ENCODE peak calls at places on chromosomes 5 and 9, in nine cellular contexts. One of them, this sample, is unnamed.

GRCh38 chr9:134851015-134851414 is 29.6 kb upstream of the FCN2 start:
- DNase-seq in transverse colon: no peak
- DNase-seq in mucosa of descending colon: no peak
- DNase-seq in lower lobe of right lung: no peak
- DNase-seq in GM20000: no peak
- DNase-seq in AG04450: no peak
- DNase-seq in Calu3: no peak
- DNase-seq in ovary: no peak
- DNase-seq in progenitor cell of endocrine pancreas: no peak
- DNase-seq in this sample: no peak

GRCh38 chr9:3768698-3769458 is 243.1 kb upstream of the RFX3 start:
- DNase-seq in AG04450: no peak
- DNase-seq in lower lobe of right lung: no peak
- DNase-seq in transverse colon: no peak
- DNase-seq in mucosa of descending colon: peak; percentile 3
- DNase-seq in Calu3: no peak
- DNase-seq in GM20000: no peak
- DNase-seq in progenitor cell of endocrine pancreas: no peak
- DNase-seq in ovary: no peak
- DNase-seq in this sample: no peak

GRCh38 chr5:179912386-179912785 is 4.7 kb upstream of the TBC1D9B start:
- DNase-seq in progenitor cell of endocrine pancreas: no peak
- DNase-seq in lower lobe of right lung: no peak
- DNase-seq in GM20000: no peak
- DNase-seq in Calu3: no peak
- DNase-seq in mucosa of descending colon: no peak
- DNase-seq in AG04450: no peak
- DNase-seq in ovary: no peak
- DNase-seq in transverse colon: no peak
- DNase-seq in this sample: peak; percentile 53

GRCh38 chr5:154740483-154740882 is 14.7 kb upstream of the LARP1 start:
- DNase-seq in lower lobe of right lung: no peak
- DNase-seq in ovary: peak; percentile 27
- DNase-seq in mucosa of descending colon: no peak
- DNase-seq in AG04450: peak; percentile 49
- DNase-seq in transverse colon: peak; percentile 32
- DNase-seq in GM20000: no peak
- DNase-seq in progenitor cell of endocrine pancreas: no peak
- DNase-seq in Calu3: no peak
- DNase-seq in this sample: peak; percentile 70

GRCh38 chr5:136926073-136926472 is 560.7 kb upstream of the TRPC7 start:
- DNase-seq in lower lobe of right lung: no peak
- DNase-seq in transverse colon: no peak
- DNase-seq in AG04450: no peak
- DNase-seq in GM20000: no peak
- DNase-seq in Calu3: no peak
- DNase-seq in mucosa of descending colon: no peak
- DNase-seq in progenitor cell of endocrine pancreas: no peak
- DNase-seq in ovary: no peak
- DNase-seq in this sample: no peak

GRCh38 chr5:115774684-115775083 is 41.8 kb downstream of the CDO1 start:
- DNase-seq in transverse colon: no peak
- DNase-seq in lower lobe of right lung: no peak
- DNase-seq in ovary: no peak
- DNase-seq in Calu3: no peak
- DNase-seq in AG04450: no peak
- DNase-seq in GM20000: no peak
- DNase-seq in progenitor cell of endocrine pancreas: no peak
- DNase-seq in mucosa of descending colon: no peak
- DNase-seq in this sample: no peak

GRCh38 chr5:111934511-111934910 is 177.5 kb upstream of the NREP start:
- DNase-seq in GM20000: no peak
- DNase-seq in progenitor cell of endocrine pancreas: no peak
- DNase-seq in transverse colon: no peak
- DNase-seq in lower lobe of right lung: no peak
- DNase-seq in Calu3: no peak
- DNase-seq in mucosa of descending colon: no peak
- DNase-seq in ovary: no peak
- DNase-seq in AG04450: no peak
- DNase-seq in this sample: no peak

GRCh38 chr9:15824310-15824709 is 271.5 kb downstream of the CCDC171 start:
- DNase-seq in lower lobe of right lung: no peak
- DNase-seq in AG04450: no peak
- DNase-seq in GM20000: no peak
- DNase-seq in transverse colon: no peak
- DNase-seq in mucosa of descending colon: no peak
- DNase-seq in ovary: no peak
- DNase-seq in Calu3: no peak
- DNase-seq in progenitor cell of endocrine pancreas: no peak
- DNase-seq in this sample: no peak

GRCh38 chr5:124692324-124692723 is 54.1 kb downstream of the ZNF608 start:
- DNase-seq in lower lobe of right lung: no peak
- DNase-seq in Calu3: no peak
- DNase-seq in mucosa of descending colon: no peak
- DNase-seq in AG04450: peak; percentile 78
- DNase-seq in GM20000: no peak
- DNase-seq in transverse colon: no peak
- DNase-seq in ovary: no peak
- DNase-seq in progenitor cell of endocrine pancreas: no peak
- DNase-seq in this sample: no peak

GRCh38 chr9:112271466-112272098 is 61.8 kb downstream of the PTBP3 start:
- DNase-seq in progenitor cell of endocrine pancreas: no peak
- DNase-seq in lower lobe of right lung: no peak
- DNase-seq in Calu3: no peak
- DNase-seq in ovary: no peak
- DNase-seq in mucosa of descending colon: no peak
- DNase-seq in AG04450: no peak
- DNase-seq in GM20000: no peak
- DNase-seq in transverse colon: no peak
- DNase-seq in this sample: no peak

GRCh38 chr5:176388341-176389113 is at the start of the genes HIGD2A and NOP16:
- DNase-seq in progenitor cell of endocrine pancreas: peak; percentile 90
- DNase-seq in ovary: peak; percentile 99
- DNase-seq in mucosa of descending colon: peak; percentile 100
- DNase-seq in lower lobe of right lung: peak; percentile 100
- DNase-seq in transverse colon: peak; percentile 100
- DNase-seq in Calu3: peak; percentile 99
- DNase-seq in AG04450: peak; percentile 96
- DNase-seq in GM20000: peak; percentile 95
- DNase-seq in this sample: peak; percentile 99
- TF ChIP-seq CTCF in progenitor cell of endocrine pancreas: no peak
- TF ChIP-seq CTCF in ovary: peak; percentile 61
- TF ChIP-seq CTCF in mucosa of descending colon: peak; percentile 8
- TF ChIP-seq CTCF in lower lobe of right lung: no peak
- TF ChIP-seq CTCF in transverse colon: no peak
- TF ChIP-seq CTCF in Calu3: no peak
- TF ChIP-seq CTCF in AG04450: no peak
- TF ChIP-seq CTCF in GM20000: no peak
- TF ChIP-seq CTCF in this sample: no peak

DNA sequence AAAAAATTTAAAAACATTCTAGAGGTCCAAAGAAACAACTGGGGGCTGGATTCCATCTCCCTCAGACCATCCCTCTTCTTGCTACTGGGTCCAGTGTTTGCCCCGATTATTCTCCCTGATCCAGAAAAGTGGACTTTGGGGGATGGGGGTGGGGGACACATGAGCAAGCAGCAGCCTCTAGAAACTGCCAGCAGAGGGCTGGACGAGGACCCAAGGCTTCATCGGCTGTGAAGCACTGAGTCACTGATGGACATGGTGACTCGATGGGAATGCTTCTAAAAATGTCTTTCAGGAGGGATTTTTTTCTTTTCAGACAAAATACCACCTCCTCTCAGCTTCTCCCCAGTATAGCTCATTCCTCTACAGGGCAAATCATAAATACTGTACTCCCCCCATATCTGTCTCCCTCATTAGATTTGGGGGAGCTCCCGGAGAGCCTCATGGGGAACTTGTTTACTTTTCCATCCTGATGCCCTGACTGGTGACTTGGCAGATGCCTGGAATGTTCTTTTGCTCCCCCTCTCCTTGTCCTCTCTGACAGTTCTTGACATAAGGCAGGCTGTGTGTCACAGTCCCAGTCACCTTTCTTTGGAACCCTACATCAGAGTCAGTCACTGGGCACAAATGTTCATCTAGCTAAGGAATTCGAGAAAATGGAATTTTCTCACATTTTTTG is 67.2 kb upstream of the STC2 start:
- DNase-seq in lower lobe of right lung: no peak
- DNase-seq in ovary: no peak
- DNase-seq in GM20000: no peak
- DNase-seq in AG04450: peak; percentile 23
- DNase-seq in Calu3: peak; percentile 15
- DNase-seq in transverse colon: no peak
- DNase-seq in mucosa of descending colon: no peak
- DNase-seq in progenitor cell of endocrine pancreas: no peak
- DNase-seq in this sample: no peak
- TF ChIP-seq CTCF in lower lobe of right lung: no peak
- TF ChIP-seq CTCF in ovary: no peak
- TF ChIP-seq CTCF in GM20000: no peak
- TF ChIP-seq CTCF in AG04450: peak; percentile 74
- TF ChIP-seq CTCF in Calu3: peak; percentile 21
- TF ChIP-seq CTCF in transverse colon: no peak
- TF ChIP-seq CTCF in mucosa of descending colon: no peak
- TF ChIP-seq CTCF in progenitor cell of endocrine pancreas: peak; percentile 24
- TF ChIP-seq CTCF in this sample: no peak

GRCh38 chr9:32427111-32427873 is 42.8 kb downstream of the ACO1 start:
- DNase-seq in Calu3: peak; percentile 7
- DNase-seq in AG04450: no peak
- DNase-seq in transverse colon: peak; percentile 28
- DNase-seq in GM20000: no peak
- DNase-seq in ovary: peak; percentile 26
- DNase-seq in progenitor cell of endocrine pancreas: no peak
- DNase-seq in lower lobe of right lung: no peak
- DNase-seq in mucosa of descending colon: peak; percentile 54
- DNase-seq in this sample: peak; percentile 74

GRCh38 chr9:32424616-32425015 is 40.2 kb downstream of the ACO1 start:
- DNase-seq in lower lobe of right lung: no peak
- DNase-seq in transverse colon: no peak
- DNase-seq in AG04450: no peak
- DNase-seq in progenitor cell of endocrine pancreas: no peak
- DNase-seq in mucosa of descending colon: no peak
- DNase-seq in GM20000: no peak
- DNase-seq in ovary: no peak
- DNase-seq in Calu3: no peak
- DNase-seq in this sample: no peak

GRCh38 chr9:32422237-32422806 is 37.9 kb downstream of the ACO1 start:
- DNase-seq in ovary: no peak
- DNase-seq in mucosa of descending colon: no peak
- DNase-seq in progenitor cell of endocrine pancreas: no peak
- DNase-seq in AG04450: no peak
- DNase-seq in Calu3: no peak
- DNase-seq in transverse colon: no peak
- DNase-seq in GM20000: no peak
- DNase-seq in lower lobe of right lung: no peak
- DNase-seq in this sample: no peak

GRCh38 chr9:32423371-32423770 is 38.9 kb downstream of the ACO1 start:
- DNase-seq in Calu3: peak; percentile 17
- DNase-seq in GM20000: no peak
- DNase-seq in mucosa of descending colon: no peak
- DNase-seq in AG04450: peak; percentile 44
- DNase-seq in progenitor cell of endocrine pancreas: no peak
- DNase-seq in ovary: no peak
- DNase-seq in transverse colon: no peak
- DNase-seq in lower lobe of right lung: no peak
- DNase-seq in this sample: no peak

DNA sequence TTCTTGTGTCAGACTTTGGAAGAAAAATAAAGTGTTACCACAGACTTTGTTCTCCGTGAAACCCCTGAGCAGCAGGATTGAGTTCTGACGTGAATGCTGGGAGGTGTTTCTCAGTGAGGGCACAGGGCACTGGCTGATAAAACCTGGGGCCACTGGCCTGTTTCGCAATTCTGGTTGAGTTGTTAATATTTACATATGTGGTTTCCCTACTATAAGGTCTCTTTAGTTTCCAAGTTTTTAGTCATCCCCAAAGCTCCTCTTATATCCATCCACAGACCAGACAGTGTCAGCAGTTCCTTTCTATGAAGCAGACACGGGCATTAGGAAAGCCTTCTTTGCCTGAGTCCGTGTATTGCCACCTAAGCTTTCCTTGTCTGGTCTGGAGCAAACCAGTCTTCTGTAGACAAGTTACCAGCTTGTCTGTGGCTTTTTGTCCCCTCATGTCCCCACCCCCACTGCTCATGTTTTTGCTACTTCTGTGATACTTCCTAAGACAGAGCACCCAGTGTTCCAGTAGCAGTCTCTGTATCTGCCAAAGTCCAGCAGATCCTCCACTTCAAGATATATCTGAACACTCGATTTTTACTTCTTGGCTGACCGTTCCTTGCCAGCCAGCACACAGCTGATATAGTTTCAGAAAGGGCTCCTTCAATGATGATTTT is 42.0 kb downstream of the ACO1 start:
- DNase-seq in transverse colon: peak; percentile 19
- DNase-seq in lower lobe of right lung: no peak
- DNase-seq in ovary: peak; percentile 65
- DNase-seq in mucosa of descending colon: peak; percentile 19
- DNase-seq in progenitor cell of endocrine pancreas: no peak
- DNase-seq in AG04450: peak; percentile 95
- DNase-seq in GM20000: no peak
- DNase-seq in Calu3: peak; percentile 49
- DNase-seq in this sample: peak; percentile 68
- TF ChIP-seq CTCF in transverse colon: no peak
- TF ChIP-seq CTCF in lower lobe of right lung: no peak
- TF ChIP-seq CTCF in ovary: no peak
- TF ChIP-seq CTCF in mucosa of descending colon: no peak
- TF ChIP-seq CTCF in progenitor cell of endocrine pancreas: no peak
- TF ChIP-seq CTCF in AG04450: no peak
- TF ChIP-seq CTCF in GM20000: no peak
- TF ChIP-seq CTCF in Calu3: no peak
- TF ChIP-seq CTCF in this sample: no peak

GRCh38 chr9:95722141-95722540 is 153.3 kb upstream of the ERCC6L2 start:
- DNase-seq in progenitor cell of endocrine pancreas: no peak
- DNase-seq in lower lobe of right lung: no peak
- DNase-seq in GM20000: no peak
- DNase-seq in AG04450: no peak
- DNase-seq in Calu3: no peak
- DNase-seq in mucosa of descending colon: peak; percentile 51
- DNase-seq in transverse colon: peak; percentile 28
- DNase-seq in ovary: no peak
- DNase-seq in this sample: peak; percentile 32

GRCh38 chr9:95718263-95718662 is 157.2 kb upstream of the ERCC6L2 start:
- DNase-seq in GM20000: no peak
- DNase-seq in lower lobe of right lung: no peak
- DNase-seq in transverse colon: no peak
- DNase-seq in Calu3: no peak
- DNase-seq in progenitor cell of endocrine pancreas: no peak
- DNase-seq in mucosa of descending colon: no peak
- DNase-seq in ovary: no peak
- DNase-seq in AG04450: no peak
- DNase-seq in this sample: no peak

GRCh38 chr9:95721132-95721531 is 154.4 kb upstream of the ERCC6L2 start:
- DNase-seq in progenitor cell of endocrine pancreas: no peak
- DNase-seq in GM20000: no peak
- DNase-seq in mucosa of descending colon: peak; percentile 83
- DNase-seq in Calu3: no peak
- DNase-seq in transverse colon: peak; percentile 64
- DNase-seq in ovary: no peak
- DNase-seq in AG04450: no peak
- DNase-seq in lower lobe of right lung: no peak
- DNase-seq in this sample: peak; percentile 31

GRCh38 chr9:95719354-95719753 is 156.1 kb upstream of the ERCC6L2 start:
- DNase-seq in transverse colon: peak; percentile 52
- DNase-seq in GM20000: no peak
- DNase-seq in ovary: no peak
- DNase-seq in Calu3: no peak
- DNase-seq in progenitor cell of endocrine pancreas: no peak
- DNase-seq in lower lobe of right lung: no peak
- DNase-seq in AG04450: no peak
- DNase-seq in mucosa of descending colon: peak; percentile 59
- DNase-seq in this sample: no peak

GRCh38 chr9:95720496-95720895 is 155.0 kb upstream of the ERCC6L2 start:
- DNase-seq in mucosa of descending colon: no peak
- DNase-seq in transverse colon: no peak
- DNase-seq in ovary: no peak
- DNase-seq in Calu3: no peak
- DNase-seq in lower lobe of right lung: no peak
- DNase-seq in AG04450: no peak
- DNase-seq in GM20000: no peak
- DNase-seq in progenitor cell of endocrine pancreas: no peak
- DNase-seq in this sample: no peak
- TF ChIP-seq CTCF in mucosa of descending colon: no peak
- TF ChIP-seq CTCF in transverse colon: no peak
- TF ChIP-seq CTCF in ovary: no peak
- TF ChIP-seq CTCF in Calu3: no peak
- TF ChIP-seq CTCF in lower lobe of right lung: no peak
- TF ChIP-seq CTCF in AG04450: no peak
- TF ChIP-seq CTCF in GM20000: no peak
- TF ChIP-seq CTCF in progenitor cell of endocrine pancreas: no peak
- TF ChIP-seq CTCF in this sample: no peak

This sample was measured in stomach.